ENCODE peak calls at places on chromosomes 6 and 20, in six cellular contexts. M, O, I, T, E and H are unnamed samples.

GRCh38 chr20:25858495-25859425 is 162.1 kb upstream of the ZNF337 start:
- DNase-seq in M (no peak), O (no peak), T (no peak), I (no peak), E (no peak), H (no peak)

GRCh38 chr6:79230149-79230548 is 4.3 kb downstream of the HMGN3 start:
- DNase-seq in T (no peak), I (no peak), M (no peak), E (no peak), O (no peak), H (no peak)

GRCh38 chr6:54697423-54697822 is 149.1 kb upstream of the FAM83B start:
- DNase-seq in O (no peak), E (no peak), I (no peak), T (no peak), M (no peak), H (no peak)

GRCh38 chr20:51335329-51335841 is 207.1 kb downstream of the NFATC2 start:
- DNase-seq in T (no peak), M (no peak), E (no peak), I (no peak), O (no peak), H (no peak)

GRCh38 chr20:16518068-16518783 is 55.0 kb downstream of the KIF16B start:
- DNase-seq in O (no peak), E (no peak), T (peak), M (peak), I (no peak), H (no peak)

GRCh38 chr20:9319687-9320384 is 194.6 kb upstream of the LAMP5 start:
- DNase-seq in E (no peak), M (no peak), T (no peak), I (no peak), O (no peak), H (no peak)

GRCh38 chr6:130697661-130698535 is 129.3 kb upstream of the SMLR1 start:
- DNase-seq in T (peak), O (peak), E (peak), M (no peak), I (peak), H (peak)

GRCh38 chr6:20069130-20069529 is 143.1 kb downstream of the MBOAT1 start:
- DNase-seq in E (no peak), T (no peak), M (no peak), I (no peak), O (no peak), H (no peak)

GRCh38 chr6:3356056-3356823 is 97.5 kb downstream of the PSMG4 start:
- DNase-seq in M (peak), O (peak), E (peak), T (no peak), I (peak), H (peak)

GRCh38 chr6:43812850-43813584 is 43.0 kb downstream of the VEGFA start:
- DNase-seq in I (peak), E (no peak), T (no peak), M (no peak), O (peak), H (peak)

GRCh38 chr6:129946439-129947140 is 71.8 kb upstream of the L3MBTL3 start:
- DNase-seq in O (no peak), E (no peak), M (no peak), I (no peak), T (no peak), H (no peak)

GRCh38 chr6:67896476-67896875 is 738.6 kb upstream of the ADGRB3 start:
- DNase-seq in O (no peak), T (peak), E (no peak), M (no peak), I (no peak), H (no peak)

GRCh38 chr20:8935878-8936277 is 133.0 kb upstream of the PLCB4 start:
- DNase-seq in E (no peak), O (no peak), T (no peak), I (no peak), M (no peak), H (no peak)

GRCh38 chr6:84777888-84778287 is 13.5 kb upstream of the TBX18 start:
- DNase-seq in M (no peak), E (no peak), I (no peak), T (no peak), O (no peak), H (no peak)

GRCh38 chr20:22204801-22205200 is 379.6 kb downstream of the FOXA2 start:
- DNase-seq in O (no peak), E (no peak), T (no peak), M (no peak), I (no peak), H (no peak)

GRCh38 chr20:16459019-16459700 is 114.1 kb downstream of the KIF16B start:
- DNase-seq in I (no peak), T (peak), M (no peak), O (no peak), E (no peak), H (no peak)

GRCh38 chr6:52022675-52023074 is 64.7 kb downstream of the PKHD1 start:
- DNase-seq in O (no peak), E (no peak), I (no peak), M (no peak), T (no peak), H (no peak)

GRCh38 chr6:109261815-109262214 is 120.5 kb downstream of the CD164 start:
- DNase-seq in I (no peak), O (no peak), T (no peak), M (no peak), E (no peak), H (no peak)

GRCh38 chr20:63625771-63626423 is 1.0 kb downstream of the GMEB2 start:
- DNase-seq in T (no peak), O (no peak), M (no peak), E (peak), I (no peak), H (no peak)

GRCh38 chr6:145502417-145502816 is 232.9 kb downstream of the EPM2A start:
- DNase-seq in O (no peak), T (no peak), M (no peak), E (no peak), I (no peak), H (no peak)

GRCh38 chr6:107985701-107986100 is 27.7 kb upstream of the SEC63 start:
- DNase-seq in O (no peak), T (no peak), E (no peak), M (no peak), I (no peak), H (no peak)

GRCh38 chr20:15047100-15047499 is 709.7 kb upstream of the FLRT3 start:
- DNase-seq in M (no peak), O (no peak), E (no peak), I (no peak), T (no peak), H (no peak)

GRCh38 chr20:32969356-32970114 is 34.7 kb downstream of the SUN5 start:
- DNase-seq in E (no peak), O (no peak), I (no peak), T (no peak), M (no peak), H (no peak)

GRCh38 chr20:4613184-4613583 is 108.5 kb upstream of the PRND start:
- DNase-seq in O (no peak), M (no peak), I (no peak), E (no peak), T (no peak), H (no peak)

GRCh38 chr6:170176621-170177382 is 114.1 kb downstream of the DLL1 start:
- DNase-seq in M (peak), T (no peak), E (no peak), I (no peak), O (no peak), H (no peak)

GRCh38 chr6:5093231-5094015 is 8.3 kb downstream of the PPP1R3G start:
- DNase-seq in O (no peak), T (no peak), E (no peak), M (no peak), I (no peak), H (no peak)

GRCh38 chr6:100346828-100347227 is 117.9 kb downstream of the SIM1 start:
- DNase-seq in O (no peak), M (no peak), E (no peak), T (no peak), I (no peak), H (no peak)

GRCh38 chr6:92979281-92979680 is 440.1 kb downstream of the EPHA7 start:
- DNase-seq in I (no peak), T (no peak), O (no peak), M (no peak), E (no peak), H (no peak)

GRCh38 chr6:13378669-13379590 is 50.6 kb upstream of the TBC1D7 start:
- DNase-seq in E (no peak), O (no peak), M (peak), I (no peak), T (no peak), H (no peak)

GRCh38 chr6:71414486-71414885 is 125.9 kb downstream of the OGFRL1 start:
- DNase-seq in M (no peak), O (no peak), E (no peak), I (no peak), T (no peak), H (no peak)

GRCh38 chr6:1255646-1256365 is 56.1 kb upstream of the FOXQ1 start:
- DNase-seq in M (no peak), T (no peak), E (no peak), I (no peak), O (no peak), H (no peak)

GRCh38 chr6:152310371-152310954 is 326.7 kb downstream of the SYNE1 start:
- DNase-seq in O (no peak), T (no peak), M (no peak), I (no peak), E (no peak), H (no peak)

GRCh38 chr6:15839969-15840541 is 177.2 kb upstream of the DTNBP1 start:
- DNase-seq in M (no peak), E (no peak), T (no peak), O (no peak), I (no peak), H (no peak)

GRCh38 chr6:142913511-142914047 is 31.4 kb downstream of the HIVEP2 start:
- DNase-seq in O (peak), T (no peak), E (peak), I (peak), M (no peak), H (peak)

GRCh38 chr20:41178904-41179432 is 41.6 kb downstream of the PLCG1 start:
- DNase-seq in T (no peak), E (no peak), M (no peak), I (no peak), O (no peak), H (no peak)

GRCh38 chr6:37131104-37131959 is 38.6 kb upstream of the PIM1 start:
- DNase-seq in I (no peak), O (no peak), M (peak), E (no peak), T (no peak), H (no peak)

GRCh38 chr6:52389626-52390360 is 27.8 kb downstream of the PAQR8 start:
- DNase-seq in O (peak), M (peak), T (peak), E (peak), I (peak), H (peak)

GRCh38 chr20:58630063-58630462 is 21.0 kb upstream of the STX16 start:
- DNase-seq in M (no peak), E (no peak), O (no peak), I (no peak), T (no peak), H (no peak)

GRCh38 chr20:47774081-47774777 is 11.1 kb downstream of the SULF2 start:
- DNase-seq in T (no peak), E (no peak), M (no peak), I (no peak), O (no peak), H (no peak)